ENCODE peak calls at places on chromosome 6, in six cellular contexts. M is T-helper 1 cell, X is DMS153, J is AG09319, D is AG04450, E is H9. B is an unnamed sample.

GRCh38 chr6:80956898-80957297 is 795.6 kb downstream of the TENT5A start:
- DNase-seq in M (no peak), X (no peak), J (no peak), D (no peak), E (no peak), B (no peak)

GRCh38 chr6:90654806-90655205 is 67.9 kb upstream of the MAP3K7 start:
- DNase-seq in M (no peak), X (no peak), J (no peak), D (no peak), E (no peak), B (no peak)

GRCh38 chr6:89580997-89581666 is 57.4 kb downstream of the LYRM2 start:
- DNase-seq in M (no peak), X (peak; percentile 28), J (no peak), D (no peak), E (no peak), B (no peak)

GRCh38 chr6:35359744-35360348 is 17.5 kb downstream of the PPARD start:
- DNase-seq in M (no peak), X (no peak), J (no peak), D (no peak), E (no peak), B (no peak)

GRCh38 chr6:36845233-36845632 is 6.0 kb upstream of the CPNE5 start:
- DNase-seq in M (no peak), X (no peak), J (no peak), D (no peak), E (no peak), B (no peak)

GRCh38 chr6:20340459-20340858 is 61.2 kb upstream of the E2F3 start:
- DNase-seq in M (no peak), X (no peak), J (no peak), D (no peak), E (no peak), B (no peak)

GRCh38 chr6:113879186-113880096 is 22.3 kb downstream of the MARCKS start:
- DNase-seq in M (no peak), X (peak; percentile 69), J (no peak), D (no peak), E (peak; percentile 65), B (peak; percentile 33)

GRCh38 chr6:48061630-48062029 is 49.4 kb downstream of the PTCHD4 start:
- DNase-seq in M (no peak), X (no peak), J (no peak), D (no peak), E (no peak), B (no peak)

GRCh38 chr6:89818977-89819335 is 638 bp downstream of the MDN1 start:
- DNase-seq in M (no peak), X (no peak), J (no peak), D (no peak), E (no peak), B (no peak)

GRCh38 chr6:43291708-43292107 is 6.4 kb upstream of the SLC22A7 start:
- DNase-seq in M (no peak), X (no peak), J (no peak), D (no peak), E (no peak), B (no peak)

GRCh38 chr6:77038801-77039200 is 424.5 kb downstream of the HTR1B start:
- DNase-seq in M (no peak), X (no peak), J (no peak), D (peak; percentile 2), E (no peak), B (no peak)

GRCh38 chr6:37906121-37906520 is 86.6 kb downstream of the ZFAND3 start:
- DNase-seq in M (no peak), X (no peak), J (no peak), D (no peak), E (no peak), B (no peak)

GRCh38 chr6:17653198-17653881 is 53.2 kb downstream of the FAM8A1 start:
- DNase-seq in M (no peak), X (no peak), J (no peak), D (no peak), E (no peak), B (no peak)

GRCh38 chr6:63804381-63804956 is 168.9 kb downstream of the PHF3 start:
- DNase-seq in M (no peak), X (no peak), J (no peak), D (peak; percentile 56), E (no peak), B (no peak)

GRCh38 chr6:166814386-166814785 is 142.0 kb downstream of the RNASET2 start:
- DNase-seq in M (no peak), X (no peak), J (no peak), D (no peak), E (no peak), B (no peak)

GRCh38 chr6:42831237-42831636 is 48.2 kb upstream of the RPL7L1 start:
- DNase-seq in M (no peak), X (no peak), J (no peak), D (no peak), E (no peak), B (no peak)

GRCh38 chr6:146361367-146361924 is 182.2 kb upstream of the RAB32 start:
- DNase-seq in M (no peak), X (no peak), J (no peak), D (no peak), E (no peak), B (no peak)

GRCh38 chr6:169808608-169808967 is 57.2 kb downstream of the ERMARD start:
- DNase-seq in M (no peak), X (no peak), J (no peak), D (no peak), E (peak; percentile 11), B (no peak)

GRCh38 chr6:36116943-36117342 is 13.4 kb upstream of the MAPK13 start:
- DNase-seq in M (no peak), X (no peak), J (no peak), D (no peak), E (no peak), B (no peak)

GRCh38 chr6:143689852-143690251 is 12.1 kb downstream of the PHACTR2 start:
- DNase-seq in M (no peak), X (no peak), J (no peak), D (no peak), E (no peak), B (no peak)

GRCh38 chr6:2957696-2958330 is 13.6 kb downstream of the SERPINB6 start:
- DNase-seq in M (no peak), X (no peak), J (no peak), D (no peak), E (no peak), B (no peak)

GRCh38 chr6:159097256-159097655 is 52.5 kb upstream of the TAGAP start:
- DNase-seq in M (no peak), X (no peak), J (no peak), D (no peak), E (no peak), B (no peak)

GRCh38 chr6:47353822-47354221 is 44.1 kb upstream of the TNFRSF21 start:
- DNase-seq in M (no peak), X (no peak), J (no peak), D (no peak), E (no peak), B (no peak)

GRCh38 chr6:32940656-32941411 is at the start of gene HLA-DMB:
- DNase-seq in M (peak; percentile 19), X (peak; percentile 71), J (no peak), D (peak; percentile 29), E (peak; percentile 72), B (peak; percentile 23)

GRCh38 chr6:155414049-155414448 is 41.6 kb downstream of the NOX3 start:
- DNase-seq in M (no peak), X (no peak), J (no peak), D (no peak), E (no peak), B (no peak)

GRCh38 chr6:39466664-39467063 is 144.2 kb upstream of the KCNK16 start:
- DNase-seq in M (no peak), X (no peak), J (no peak), D (no peak), E (no peak), B (no peak)

GRCh38 chr6:42451595-42452170 is at the start of gene TRERF1:
- DNase-seq in M (peak; percentile 44), X (peak; percentile 85), J (no peak), D (peak; percentile 55), E (peak; percentile 88), B (peak; percentile 87)

GRCh38 chr6:44278774-44279697 is 8.8 kb downstream of the TMEM151B start:
- DNase-seq in M (no peak), X (no peak), J (no peak), D (no peak), E (no peak), B (no peak)

GRCh38 chr6:156963712-156964700 is 186.8 kb downstream of the ARID1B start:
- DNase-seq in M (no peak), X (no peak), J (peak; percentile 59), D (no peak), E (no peak), B (no peak)

GRCh38 chr6:157258878-157259277 is 64.4 kb downstream of the TMEM242 start:
- DNase-seq in M (no peak), X (no peak), J (no peak), D (no peak), E (no peak), B (no peak)

GRCh38 chr6:131688286-131688685 is 12.9 kb downstream of the OR2A4 start:
- DNase-seq in M (no peak), X (no peak), J (peak; percentile 22), D (no peak), E (no peak), B (no peak)

GRCh38 chr6:162854734-162855191 is 127.0 kb downstream of the PACRG start:
- DNase-seq in M (no peak), X (peak; percentile 13), J (no peak), D (no peak), E (no peak), B (no peak)

GRCh38 chr6:83920017-83920416 is 60.5 kb downstream of the CYB5R4 start:
- DNase-seq in M (no peak), X (no peak), J (no peak), D (no peak), E (no peak), B (no peak)

GRCh38 chr6:27157461-27158315 is 89.8 kb upstream of the PRSS16 start:
- DNase-seq in M (peak; percentile 74), X (peak; percentile 53), J (no peak), D (no peak), E (peak; percentile 69), B (peak; percentile 78)